ENCODE peak calls at places on chromosomes 1 and 21, in ten cellular contexts. U is PC-3; Y is esophagus squamous epithelium; O is CD8-positive, alpha-beta memory T cell; W is HL-60; R is uterus; N is keratinocyte; X is right cardiac atrium; H is effector memory CD4-positive, alpha-beta T cell; S is ascending aorta. Z is an unnamed sample.

GRCh38 chr1:156493154-156493631 is 7.4 kb downstream of the MEF2D start:
- DNase-seq in H (no peak), U (no peak), Y (no peak), N (no peak), X (peak; percentile 73), W (peak; percentile 29), S (no peak), O (no peak), R (no peak), Z (no peak)

GRCh38 chr1:245180496-245180895 is 25.7 kb downstream of the KIF26B start:
- DNase-seq in N (no peak), S (no peak), Y (no peak), O (no peak), U (no peak), X (no peak), W (no peak), H (no peak), R (no peak), Z (no peak)

GRCh38 chr1:55244476-55245109 is 29.4 kb upstream of the USP24 start:
- DNase-seq in X (no peak), O (no peak), H (no peak), U (peak; percentile 13), W (peak; percentile 53), S (no peak), N (no peak), R (no peak), Y (no peak), Z (no peak)

GRCh38 chr1:174190800-174191199 is 31.5 kb downstream of the RABGAP1L start:
- DNase-seq in S (no peak), O (no peak), W (no peak), H (no peak), N (no peak), R (no peak), X (no peak), Y (no peak), U (no peak), Z (no peak)

GRCh38 chr1:58396150-58396549 is 150.4 kb downstream of the OMA1 start:
- DNase-seq in H (no peak), N (no peak), S (no peak), O (no peak), U (no peak), W (no peak), R (no peak), X (no peak), Y (no peak), Z (no peak)

GRCh38 chr1:197638316-197638715 is 137.0 kb downstream of the DENND1B start:
- DNase-seq in N (no peak), O (no peak), S (no peak), H (no peak), W (no peak), Y (no peak), U (no peak), X (peak; percentile 30), R (no peak), Z (no peak)

GRCh38 chr1:8255712-8256111 is 62.2 kb upstream of the SLC45A1 start:
- DNase-seq in Y (no peak), S (no peak), H (no peak), W (no peak), R (no peak), X (no peak), U (no peak), O (no peak), N (no peak), Z (no peak)

GRCh38 chr1:201702936-201703335 is 126.0 kb upstream of the IPO9 start:
- DNase-seq in U (no peak), X (no peak), O (no peak), N (no peak), Y (no peak), H (no peak), W (no peak), S (no peak), R (no peak), Z (no peak)

DNA sequence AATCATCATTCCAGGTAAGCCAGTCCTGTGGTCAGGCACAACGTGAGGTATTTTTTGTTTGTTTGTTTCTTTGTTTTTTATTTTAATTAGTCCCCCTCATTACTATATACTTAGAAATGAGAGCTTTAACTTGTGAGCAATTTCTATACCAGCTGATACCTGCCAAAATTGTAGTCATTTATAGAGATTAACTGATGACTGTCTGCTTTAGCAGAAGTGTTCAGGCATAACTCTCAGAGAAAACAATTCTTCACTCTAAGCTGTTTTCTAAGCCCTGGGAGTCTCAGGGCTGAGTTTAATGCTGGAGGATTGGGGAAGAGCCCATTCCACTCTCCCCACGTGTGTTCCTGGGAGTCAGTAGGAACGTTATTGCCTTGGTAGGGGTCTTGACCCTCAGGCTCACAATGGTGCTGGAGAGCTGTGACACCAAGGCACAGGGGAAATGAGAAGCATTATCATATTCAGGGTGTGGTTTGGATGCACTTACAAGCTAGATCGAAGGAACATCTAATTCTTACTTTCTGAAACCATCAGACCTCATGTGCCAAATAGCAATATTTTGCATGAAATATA is 168.2 kb downstream of the CLIC6 start:
- DNase-seq in R (no peak), O (no peak), W (no peak), N (no peak), Y (no peak), U (no peak), H (no peak), S (no peak), X (no peak), Z (no peak)
- H3K27ac ChIP-seq in R (peak overlapping the region; percentile 44), O (no peak overlapping the region), W (no peak overlapping the region), N (no peak overlapping the region), Y (peak overlapping the region; percentile 21), U (peak overlapping the region; percentile 88), H (no peak overlapping the region), S (peak overlapping the region; percentile 60), X (no peak overlapping the region), Z (no peak overlapping the region)

GRCh38 chr1:248841702-248842395 is 3.8 kb downstream of the ZNF672 start:
- DNase-seq in R (no peak), S (peak; percentile 67), Y (no peak), X (peak; percentile 73), U (peak; percentile 53), N (no peak), W (no peak), O (peak; percentile 32), H (no peak), Z (peak; percentile 52)

GRCh38 chr1:248840946-248841345 is 2.9 kb downstream of the ZNF672 start:
- DNase-seq in U (no peak), X (no peak), H (no peak), S (peak; percentile 25), Y (no peak), R (no peak), O (no peak), N (no peak), W (no peak), Z (no peak)

GRCh38 chr1:248844526-248844925 is 6.5 kb downstream of the ZNF672 start:
- DNase-seq in R (no peak), H (no peak), S (peak; percentile 37), Y (no peak), W (no peak), X (no peak), O (no peak), N (no peak), U (no peak), Z (no peak)

GRCh38 chr1:248843687-248844086 is 5.7 kb downstream of the ZNF672 start:
- DNase-seq in O (no peak), N (no peak), R (no peak), Y (no peak), W (no peak), H (no peak), U (no peak), X (no peak), S (peak; percentile 8), Z (no peak)

GRCh38 chr1:248842781-248843331 is 4.8 kb downstream of the ZNF672 start:
- DNase-seq in R (no peak), H (no peak), U (no peak), S (peak; percentile 59), X (no peak), Y (no peak), O (no peak), N (peak; percentile 92), W (no peak), Z (no peak)
- H3K27ac ChIP-seq in R (no peak overlapping the region), H (no peak overlapping the region), U (no peak overlapping the region), S (peak overlapping the region; percentile 65), X (no peak overlapping the region), Y (peak overlapping the region; percentile 85), O (peak overlapping the region; percentile 4), N (peak overlapping the region; percentile 91), W (no peak overlapping the region), Z (no peak overlapping the region)

GRCh38 chr21:42056996-42057689 is 14.0 kb upstream of the UMODL1 start:
- DNase-seq in Y (no peak), H (no peak), O (no peak), X (peak; percentile 55), N (no peak), W (no peak), S (peak; percentile 92), U (peak; percentile 95), R (no peak), Z (no peak)

GRCh38 chr21:42058631-42059111 is 12.4 kb upstream of the UMODL1 start:
- DNase-seq in N (no peak), U (no peak), H (no peak), R (no peak), Y (no peak), X (peak; percentile 13), S (no peak), W (no peak), O (no peak), Z (no peak)

GRCh38 chr21:42057861-42058437 is 13.2 kb upstream of the UMODL1 start:
- DNase-seq in X (peak; percentile 18), W (no peak), H (no peak), U (no peak), S (no peak), N (no peak), R (no peak), O (no peak), Y (no peak), Z (no peak)

GRCh38 chr21:42056468-42056867 is 14.6 kb upstream of the UMODL1 start:
- DNase-seq in Y (no peak), U (peak; percentile 58), W (no peak), X (peak; percentile 26), H (no peak), N (no peak), S (no peak), R (no peak), O (no peak), Z (no peak)

DNA sequence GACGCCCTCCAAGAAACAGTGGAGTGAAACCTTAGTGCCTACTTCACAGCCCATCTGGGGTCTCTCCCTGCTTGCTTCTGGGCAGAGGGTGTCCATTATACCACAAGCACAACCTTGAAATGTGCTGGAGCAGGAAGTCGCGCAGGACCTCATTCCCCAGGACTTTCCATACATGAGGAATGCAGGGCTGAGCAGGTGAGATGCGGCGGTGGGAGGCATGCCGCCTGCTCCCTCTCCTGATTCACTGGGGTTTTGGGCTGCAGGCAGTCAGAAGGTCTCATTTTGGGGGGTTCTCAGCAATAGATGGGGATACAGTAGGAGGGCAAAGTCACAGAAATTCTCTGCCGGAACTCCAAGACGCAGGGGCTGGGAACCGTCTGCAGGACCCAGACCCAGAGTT is 15.7 kb upstream of the UMODL1 start:
- DNase-seq in W (no peak), O (no peak), N (no peak), X (peak; percentile 13), Y (no peak), H (no peak), U (no peak), R (no peak), S (no peak), Z (no peak)
- H3K27ac ChIP-seq in W (no peak overlapping the region), O (no peak overlapping the region), N (no peak overlapping the region), X (no peak overlapping the region), Y (no peak overlapping the region), H (no peak overlapping the region), U (no peak overlapping the region), R (no peak overlapping the region), S (no peak overlapping the region), Z (no peak overlapping the region)

GRCh38 chr1:109821221-109821669 is 57.5 kb upstream of the EPS8L3 start:
- DNase-seq in H (no peak), O (no peak), X (peak; percentile 70), N (no peak), U (peak; percentile 81), W (peak; percentile 90), R (peak; percentile 46), S (peak; percentile 96), Y (no peak), Z (peak; percentile 37)

GRCh38 chr1:109819906-109820305 is 56.2 kb upstream of the EPS8L3 start:
- DNase-seq in Y (no peak), N (no peak), O (no peak), U (no peak), X (no peak), S (no peak), W (no peak), H (no peak), R (no peak), Z (no peak)

GRCh38 chr1:109822749-109823542 is 59.2 kb upstream of the EPS8L3 start:
- DNase-seq in O (no peak), W (no peak), H (no peak), Y (no peak), R (no peak), N (no peak), X (no peak), S (no peak), U (no peak), Z (no peak)

GRCh38 chr1:109823543-109824348 is 60.0 kb upstream of the EPS8L3 start:
- DNase-seq in W (no peak), U (peak; percentile 57), H (no peak), X (peak; percentile 89), R (peak; percentile 37), N (no peak), O (no peak), S (peak; percentile 86), Y (no peak), Z (no peak)

GRCh38 chr1:109821831-109822745 is 58.4 kb upstream of the EPS8L3 start:
- DNase-seq in Y (no peak), W (peak; percentile 44), S (peak; percentile 86), R (no peak), U (peak; percentile 44), H (no peak), N (no peak), X (peak; percentile 71), O (no peak), Z (no peak)
- H3K27ac ChIP-seq in Y (peak overlapping the region; percentile 70), W (peak overlapping the region; percentile 44), S (peak overlapping the region; percentile 83), R (peak overlapping the region; percentile 35), U (peak overlapping the region; percentile 7), H (no peak overlapping the region), N (no peak overlapping the region), X (no peak overlapping the region), O (peak overlapping the region; percentile 64), Z (no peak overlapping the region)

Z was measured in CD4-positive, CD25-positive, alpha-beta regulatory T cell.